ENCODE peak calls at places on chromosomes 2 and 18, in eight cellular contexts. T is GM12878, D is upper lobe of left lung, I is HepG2, B is HCT116, P is Panc1, V is K562, L is GM23338. X is an unnamed sample.

GRCh38 chr18:43393174-43393573 is 115.9 kb upstream of the SYT4 start:
- ATAC-seq in B (no peak), P (no peak), L (no peak), V (no peak), T (no peak), I (no peak), D (peak; percentile 52), X (no peak)

GRCh38 chr2:187989925-187990623 is 301.6 kb upstream of the GULP1 start:
- ATAC-seq in V (no peak), T (no peak), I (no peak), P (no peak), D (no peak), B (peak; percentile 82), L (peak; percentile 59), X (no peak)

GRCh38 chr2:39403311-39403710 is 33.8 kb downstream of the MAP4K3 start:
- ATAC-seq in I (peak; percentile 33), L (peak; percentile 40), P (peak; percentile 48), T (no peak), D (peak; percentile 32), B (no peak), V (peak; percentile 68), X (no peak)

GRCh38 chr18:63191413-63191812 is 128.2 kb downstream of the BCL2 start:
- ATAC-seq in D (no peak), L (no peak), P (no peak), B (no peak), T (peak; percentile 17), V (no peak), I (no peak), X (no peak)

GRCh38 chr2:37820471-37820991 is 104.6 kb upstream of the RMDN2 start:
- ATAC-seq in D (no peak), L (no peak), P (no peak), T (no peak), B (no peak), I (no peak), V (no peak), X (no peak)

GRCh38 chr2:219090436-219090835 is 29.7 kb upstream of the IHH start:
- ATAC-seq in P (no peak), L (peak; percentile 43), V (no peak), I (peak; percentile 31), T (no peak), B (no peak), D (no peak), X (no peak)

GRCh38 chr18:31610841-31611240 is 19.2 kb downstream of the TTR start:
- ATAC-seq in P (no peak), D (no peak), T (peak; percentile 80), V (peak; percentile 91), L (peak; percentile 99), I (peak; percentile 92), B (peak; percentile 92), X (no peak)

GRCh38 chr18:5376994-5377393 is 81.5 kb upstream of the ZBTB14 start:
- ATAC-seq in T (no peak), P (no peak), V (no peak), D (no peak), L (no peak), B (no peak), I (no peak), X (no peak)

GRCh38 chr2:240469239-240469636 is 33.8 kb downstream of the GPC1 start:
- ATAC-seq in P (no peak), T (no peak), D (no peak), I (no peak), V (no peak), L (peak; percentile 69), B (peak; percentile 20), X (no peak)

GRCh38 chr2:172480301-172481218 is 53.2 kb downstream of the ITGA6 start:
- ATAC-seq in L (peak; percentile 43), T (peak; percentile 49), D (no peak), P (no peak), B (no peak), I (peak; percentile 99), V (no peak), X (peak; percentile 77)

DNA sequence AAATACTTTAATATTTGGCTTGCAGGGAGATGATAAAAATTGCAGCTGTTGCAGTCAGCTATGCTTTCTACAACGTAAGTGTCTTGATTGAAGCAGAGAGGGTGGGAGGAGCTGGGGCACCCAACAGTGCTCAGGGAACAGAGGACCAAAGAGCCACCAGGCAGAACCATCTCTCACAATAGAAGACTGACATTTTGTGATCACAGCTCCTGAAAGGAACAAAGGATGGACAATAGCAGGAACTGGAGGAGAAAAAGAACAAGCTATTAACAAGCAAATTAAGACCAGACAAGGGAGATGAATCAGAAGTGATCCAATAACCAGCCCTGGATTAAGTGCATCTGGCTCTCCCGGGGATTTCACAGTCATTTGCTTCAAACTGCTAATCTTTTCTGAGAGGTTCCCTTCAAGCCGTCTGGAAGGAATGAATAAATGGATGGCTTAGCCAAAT is 65.7 kb upstream of the SMAD2 start:
- ATAC-seq in P (no peak), L (peak; percentile 34), D (no peak), T (no peak), B (no peak), I (no peak), V (no peak), X (no peak)
- TF ChIP-seq POLR2AphosphoS5 in P (no peak), L (no peak), D (no peak), T (no peak), B (no peak), I (no peak), V (no peak), X (no peak)

GRCh38 chr2:1989216-1989615 is 244.9 kb upstream of the PXDN start:
- ATAC-seq in D (no peak), P (no peak), T (no peak), B (no peak), I (no peak), L (no peak), V (no peak), X (no peak)
- TF ChIP-seq POLR2AphosphoS5 in D (no peak), P (no peak), T (no peak), B (no peak), I (no peak), L (no peak), V (no peak), X (no peak)

DNA sequence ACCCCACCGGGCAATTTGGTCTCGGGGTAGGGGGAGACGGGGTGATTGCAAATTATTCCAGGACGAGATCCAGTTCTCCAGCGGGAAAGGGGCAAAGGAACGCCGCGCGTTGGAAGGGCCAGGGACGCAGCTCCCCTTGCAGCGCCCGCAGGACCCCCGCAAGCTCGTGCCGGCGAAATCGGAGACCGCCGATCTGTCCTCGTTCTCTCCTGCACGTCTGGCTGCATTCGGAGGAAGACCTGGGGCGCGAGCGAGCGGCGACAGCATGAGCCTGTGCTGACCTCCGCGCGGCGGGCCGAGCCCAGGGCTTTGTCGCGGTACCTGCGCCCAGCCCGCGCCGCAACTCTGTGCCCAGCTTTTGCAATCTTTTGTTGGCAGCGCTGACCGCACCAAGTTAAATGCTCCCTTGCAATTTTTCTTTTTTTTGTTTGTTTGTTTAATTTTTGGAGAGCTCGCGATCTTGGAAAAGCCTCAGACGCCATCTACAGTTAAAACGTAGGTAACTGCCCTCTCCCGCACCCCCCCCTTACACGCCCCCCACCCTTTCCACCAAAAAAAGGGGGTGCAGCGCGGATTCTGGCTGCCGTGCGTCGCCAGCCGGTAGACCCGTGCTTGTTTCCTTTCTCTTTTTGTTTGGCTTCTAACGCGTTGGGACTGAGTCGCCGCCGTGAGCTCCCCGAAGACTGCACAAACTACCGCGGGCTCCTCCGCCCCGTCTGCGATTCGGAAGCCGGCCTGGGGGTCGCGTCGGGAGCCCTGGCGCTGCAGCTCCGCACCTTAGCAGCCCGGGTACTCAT is 653 bp downstream of the TRIB2 start:
- ATAC-seq in P (peak; percentile 52), V (peak; percentile 72), L (peak; percentile 52), D (peak; percentile 58), I (peak; percentile 79), T (peak; percentile 66), B (peak; percentile 47), X (peak; percentile 19)
- TF ChIP-seq POLR2AphosphoS5 in P (no peak), V (no peak), L (no peak), D (no peak), I (no peak), T (no peak), B (no peak), X (no peak)

GRCh38 chr18:55337153-55337552 is 250.8 kb downstream of the TCF4 start:
- ATAC-seq in B (no peak), T (no peak), P (no peak), V (no peak), L (no peak), I (no peak), D (no peak), X (no peak)

GRCh38 chr18:55337908-55338521 is 250.0 kb downstream of the TCF4 start:
- ATAC-seq in V (no peak), D (peak; percentile 77), L (peak; percentile 66), P (no peak), I (no peak), B (no peak), T (peak; percentile 42), X (peak; percentile 46)

GRCh38 chr18:55339990-55340389 is 248.0 kb downstream of the TCF4 start:
- ATAC-seq in L (no peak), B (no peak), P (no peak), V (no peak), I (no peak), D (no peak), T (no peak), X (no peak)

GRCh38 chr18:55340998-55341397 is 247.0 kb downstream of the TCF4 start:
- ATAC-seq in D (no peak), B (no peak), I (no peak), P (no peak), L (no peak), V (no peak), T (no peak), X (no peak)

GRCh38 chr18:55338955-55339662 is 248.9 kb downstream of the TCF4 start:
- ATAC-seq in I (no peak), T (no peak), B (no peak), V (no peak), P (no peak), D (no peak), L (no peak), X (peak; percentile 40)
- TF ChIP-seq POLR2AphosphoS5 in I (no peak), T (no peak), B (no peak), V (no peak), P (no peak), D (no peak), L (no peak), X (no peak)

GRCh38 chr18:461762-462161 is 38.7 kb downstream of the COLEC12 start:
- ATAC-seq in I (no peak), D (no peak), T (no peak), V (no peak), B (no peak), L (no peak), P (no peak), X (no peak)

GRCh38 chr18:459801-460200 is 40.7 kb downstream of the COLEC12 start:
- ATAC-seq in T (no peak), L (no peak), B (no peak), V (no peak), D (no peak), P (no peak), I (no peak), X (no peak)

GRCh38 chr18:460791-461190 is 39.7 kb downstream of the COLEC12 start:
- ATAC-seq in I (no peak), L (no peak), P (no peak), D (no peak), V (no peak), T (no peak), B (no peak), X (no peak)

GRCh38 chr18:458016-458415 is 42.5 kb downstream of the COLEC12 start:
- ATAC-seq in V (no peak), T (no peak), B (no peak), D (no peak), L (no peak), P (no peak), I (no peak), X (no peak)

GRCh38 chr18:460302-460701 is 40.2 kb downstream of the COLEC12 start:
- ATAC-seq in L (no peak), T (no peak), I (no peak), P (no peak), D (no peak), V (no peak), B (no peak), X (no peak)
- TF ChIP-seq POLR2AphosphoS5 in L (no peak), T (no peak), I (no peak), P (no peak), D (no peak), V (no peak), B (no peak), X (no peak)

X was measured in gastroesophageal sphincter.